ENCODE peak calls at places on chromosomes 13 and 19, in six cellular contexts. Q is heart right ventricle, I is OCI-LY7, E is endodermal cell, G is glutamatergic neuron, O is IMR-90. M is an unnamed sample.
A peak's percentile ranks its signal among the peaks of the same experiment; 100 is the strongest.

GRCh38 chr13:97226788-97227627 is 4.9 kb downstream of the MBNL2 start:
- DNase-seq in Q (no peak), I (peak; percentile 24), E (peak; percentile 83), G (no peak), O (no peak), M (no peak)

GRCh38 chr19:47697863-47698609 is 15.2 kb upstream of the EHD2 start:
- DNase-seq in Q (peak; percentile 73), I (peak; percentile 76), E (peak; percentile 95), G (peak; percentile 86), O (peak; percentile 76), M (peak; percentile 37)

GRCh38 chr19:19059837-19060611 is 3.8 kb upstream of the SLC25A42 start:
- DNase-seq in Q (no peak), I (no peak), E (no peak), G (no peak), O (no peak), M (no peak)

GRCh38 chr13:79988573-79988972 is 352.4 kb downstream of the SPRY2 start:
- DNase-seq in Q (no peak), I (no peak), E (no peak), G (no peak), O (peak; percentile 83), M (no peak)

GRCh38 chr13:66205807-66206206 is 1024.3 kb downstream of the PCDH9 start:
- DNase-seq in Q (no peak), I (no peak), E (no peak), G (no peak), O (no peak), M (no peak)

GRCh38 chr19:57171551-57172081 is 4.3 kb upstream of the DUXA start:
- DNase-seq in Q (peak; percentile 37), I (no peak), E (peak; percentile 79), G (peak; percentile 39), O (peak; percentile 39), M (peak; percentile 21)

GRCh38 chr19:10699650-10700335 is 1.4 kb upstream of the QTRT1 start:
- DNase-seq in Q (no peak), I (peak; percentile 85), E (peak; percentile 84), G (peak; percentile 69), O (peak; percentile 54), M (peak; percentile 28)

GRCh38 chr19:36488118-36488815 is 1.1 kb downstream of the ZNF566 start:
- DNase-seq in Q (no peak), I (peak; percentile 26), E (no peak), G (no peak), O (peak; percentile 53), M (no peak)

GRCh38 chr13:111423168-111423785 is 102.8 kb downstream of the TEX29 start:
- DNase-seq in Q (no peak), I (no peak), E (no peak), G (no peak), O (no peak), M (no peak)

GRCh38 chr13:49859568-49859967 is 67.1 kb upstream of the KPNA3 start:
- DNase-seq in Q (no peak), I (no peak), E (no peak), G (no peak), O (peak; percentile 92), M (no peak)

GRCh38 chr19:19548915-19549537 is 11.0 kb downstream of the CILP2 start:
- DNase-seq in Q (no peak), I (no peak), E (no peak), G (no peak), O (peak; percentile 19), M (no peak)

GRCh38 chr13:62293081-62293480 is 877.4 kb upstream of the PCDH20 start:
- DNase-seq in Q (no peak), I (no peak), E (no peak), G (no peak), O (peak; percentile 23), M (no peak)

GRCh38 chr19:18306903-18307681 is 15.8 kb downstream of the LSM4 start:
- DNase-seq in Q (no peak), I (peak; percentile 66), E (peak; percentile 55), G (no peak), O (no peak), M (no peak)

GRCh38 chr13:86425127-86425526 is 625.9 kb upstream of the SLITRK6 start:
- DNase-seq in Q (no peak), I (no peak), E (no peak), G (no peak), O (no peak), M (no peak)

GRCh38 chr19:34888091-34888490 is 38.6 kb upstream of the ZNF30 start:
- DNase-seq in Q (no peak), I (no peak), E (no peak), G (no peak), O (no peak), M (no peak)

GRCh38 chr13:66345988-66346387 is 884.1 kb downstream of the PCDH9 start:
- DNase-seq in Q (no peak), I (no peak), E (no peak), G (no peak), O (no peak), M (no peak)

GRCh38 chr13:52034616-52035226 is 10.2 kb downstream of the UTP14C start:
- DNase-seq in Q (no peak), I (no peak), E (no peak), G (no peak), O (peak; percentile 20), M (no peak)

GRCh38 chr13:83498486-83499190 is 383.6 kb downstream of the SLITRK1 start:
- DNase-seq in Q (no peak), I (no peak), E (no peak), G (no peak), O (peak; percentile 37), M (no peak)

GRCh38 chr19:4732680-4733114 is 9.1 kb upstream of the DPP9 start:
- DNase-seq in Q (peak; percentile 44), I (peak; percentile 85), E (peak; percentile 85), G (peak; percentile 61), O (peak; percentile 57), M (peak; percentile 29)

DNA sequence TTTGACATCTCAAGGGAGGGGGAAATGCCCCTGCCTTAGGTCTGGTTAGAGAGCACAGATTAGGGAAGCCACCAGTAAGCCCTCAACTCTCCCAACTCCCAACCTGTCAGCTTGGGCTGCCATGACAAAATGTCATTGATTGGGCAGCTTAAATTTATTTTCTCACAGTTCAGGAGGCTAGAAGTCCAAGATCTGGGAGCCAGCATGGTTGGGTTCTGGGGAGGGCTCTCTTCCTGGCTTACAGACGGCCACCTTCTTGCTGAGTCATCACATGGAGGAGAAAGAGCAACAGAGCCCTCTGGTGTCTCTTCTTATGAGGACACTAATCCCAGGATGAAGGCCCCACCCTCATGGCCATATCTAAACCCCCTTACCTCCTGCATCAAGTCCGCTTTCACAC is 24.2 kb downstream of the C19orf12 start:
- DNase-seq in Q (no peak), I (peak; percentile 62), E (peak; percentile 79), G (no peak), O (peak; percentile 49), M (no peak)
- TF ChIP-seq CTCF in Q (peak; percentile 47), I (peak; percentile 65), E (peak; percentile 75), G (no peak), O (peak; percentile 53), M (no peak)

GRCh38 chr13:39054112-39054511 is 15.9 kb downstream of the NHLRC3 start:
- DNase-seq in Q (no peak), I (no peak), E (no peak), G (no peak), O (no peak), M (no peak)

GRCh38 chr13:39049274-39049673 is 11.0 kb downstream of the NHLRC3 start:
- DNase-seq in Q (no peak), I (no peak), E (no peak), G (no peak), O (no peak), M (no peak)

GRCh38 chr13:39052944-39053343 is 14.7 kb downstream of the NHLRC3 start:
- DNase-seq in Q (no peak), I (no peak), E (no peak), G (no peak), O (no peak), M (no peak)

GRCh38 chr13:39048806-39049205 is 10.6 kb downstream of the NHLRC3 start:
- DNase-seq in Q (no peak), I (no peak), E (no peak), G (no peak), O (no peak), M (no peak)

GRCh38 chr13:39051157-39051556 is 12.9 kb downstream of the NHLRC3 start:
- DNase-seq in Q (no peak), I (peak; percentile 60), E (no peak), G (no peak), O (peak; percentile 50), M (no peak)
- TF ChIP-seq CTCF in Q (peak; percentile 69), I (peak; percentile 75), E (peak; percentile 72), G (peak; percentile 20), O (peak; percentile 55), M (no peak)

DNA sequence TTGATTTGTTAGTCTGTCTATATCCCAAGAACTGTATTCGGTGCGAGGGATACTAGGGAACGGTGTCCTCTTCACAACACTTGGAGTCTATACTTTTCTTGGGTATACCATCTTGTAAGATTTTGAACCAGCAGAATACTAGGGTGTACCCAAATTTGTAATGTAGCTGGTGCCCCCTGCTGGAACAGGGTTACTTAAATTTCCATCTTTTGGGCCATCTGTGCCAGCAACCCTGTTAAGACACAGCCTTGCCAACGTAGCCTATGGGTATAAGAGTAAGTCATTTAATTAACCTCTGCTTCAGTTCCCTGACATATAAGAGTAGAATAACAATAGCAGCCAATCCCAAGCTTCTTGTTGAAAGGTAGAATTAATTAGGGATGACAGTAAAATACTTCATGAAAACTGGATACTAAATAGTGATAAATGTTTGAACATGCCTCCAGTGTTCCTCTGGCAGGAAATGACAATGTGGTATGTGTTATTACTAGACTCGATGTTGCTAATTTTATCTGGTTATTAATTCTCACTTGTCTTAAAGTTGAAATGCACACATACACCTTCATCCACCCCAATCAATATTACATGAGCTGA is 607.6 kb downstream of the FGF9 start:
- DNase-seq in Q (peak; percentile 55), I (peak; percentile 32), E (peak; percentile 86), G (peak; percentile 68), O (peak; percentile 63), M (no peak)
- TF ChIP-seq CTCF in Q (peak; percentile 47), I (peak; percentile 68), E (peak; percentile 76), G (peak; percentile 73), O (peak; percentile 69), M (no peak)

GRCh38 chr19:7908742-7909461 is 5.2 kb downstream of the MAP2K7 start:
- DNase-seq in Q (no peak), I (no peak), E (no peak), G (peak; percentile 14), O (no peak), M (no peak)
- TF ChIP-seq CTCF in Q (no peak), I (no peak), E (no peak), G (no peak), O (no peak), M (no peak)

DNA sequence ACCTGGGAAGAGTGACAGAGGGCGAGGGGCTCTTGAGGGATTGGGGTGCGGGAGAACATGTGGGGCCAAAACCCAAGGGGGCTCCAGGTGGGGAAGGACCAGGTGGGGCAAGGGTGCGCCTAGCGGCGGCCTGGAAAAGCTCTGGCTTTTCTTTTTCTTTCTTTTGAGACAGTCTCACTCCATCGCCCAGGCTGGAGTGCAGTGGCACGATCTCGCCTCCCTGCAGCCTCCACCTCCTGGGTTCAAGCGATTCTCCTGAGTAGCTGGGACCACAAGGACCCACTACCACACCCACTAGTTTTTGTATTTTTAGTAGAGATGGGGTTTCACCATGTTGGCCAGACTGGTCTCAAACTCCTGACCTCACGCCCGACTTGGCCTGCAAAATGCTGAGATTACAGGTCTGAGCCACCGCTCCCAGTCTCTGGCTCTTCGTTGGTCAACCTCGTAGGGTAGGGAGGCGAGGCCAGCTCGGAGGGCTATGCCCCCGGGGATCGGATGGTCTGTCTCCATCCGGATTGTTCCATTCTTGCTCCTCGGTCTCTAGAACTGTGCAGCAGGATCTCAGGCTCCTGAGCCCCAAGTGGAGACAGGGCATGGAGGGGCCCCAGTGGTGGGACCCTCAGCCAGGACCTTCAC is 3.7 kb downstream of the GADD45B start:
- DNase-seq in Q (no peak), I (peak; percentile 61), E (no peak), G (no peak), O (no peak), M (no peak)
- TF ChIP-seq CTCF in Q (no peak), I (peak; percentile 79), E (peak; percentile 78), G (peak; percentile 25), O (no peak), M (no peak)

M was measured in activated B cell treated with CpG ODN at 0.5 μM for 24 hours.